ENCODE peak calls at places on chromosomes 3 and 15, in five cellular contexts. C is IMR-90, N is mesendoderm, X is astrocyte, K is fibroblast of lung. F is an unnamed sample. For H3K36me3, the result is how much of the 10 kb centered on the place peaks cover.

GRCh38 chr15:42148808-42149492 is 7.5 kb downstream of the PLA2G4F start:
- DNase-seq in X (no peak), N (no peak), C (no peak), K (no peak), F (no peak)

GRCh38 chr3:134622803-134623365 is 27.9 kb downstream of the KY start:
- DNase-seq in C (no peak), X (no peak), K (no peak), N (no peak), F (no peak)

GRCh38 chr3:152595975-152596832 is 238.7 kb upstream of the P2RY1 start:
- DNase-seq in X (peak), C (peak), K (peak), N (peak), F (peak)

GRCh38 chr3:24502690-24503089 is 8.0 kb upstream of the THRB start:
- DNase-seq in C (no peak), X (peak), K (no peak), N (no peak), F (no peak)

GRCh38 chr3:177521305-177521704 is 324.0 kb upstream of the TBL1XR1 start:
- DNase-seq in X (no peak), C (no peak), N (peak), K (no peak), F (no peak)

GRCh38 chr3:149077638-149078037 is 8.7 kb downstream of the HLTF start:
- DNase-seq in C (peak), K (peak), N (no peak), X (peak), F (peak)

GRCh38 chr3:194808709-194809108 is 123.0 kb downstream of the FAM43A start:
- DNase-seq in K (no peak), C (peak), N (no peak), X (peak), F (no peak)

GRCh38 chr3:128348805-128349531 is 117.7 kb downstream of the DNAJB8 start:
- DNase-seq in X (no peak), C (peak), N (peak), K (no peak), F (peak)

GRCh38 chr3:162138509-162138908 is 641.9 kb downstream of the OTOL1 start:
- DNase-seq in C (no peak), X (no peak), N (no peak), K (no peak), F (no peak)

GRCh38 chr3:36932979-36933378 is 11.9 kb downstream of the TRANK1 start:
- DNase-seq in K (peak), X (peak), N (peak), C (peak), F (peak)

GRCh38 chr15:77251662-77252061 is 168.2 kb downstream of the PEAK1 start:
- DNase-seq in N (peak), C (peak), K (peak), X (peak), F (no peak)

GRCh38 chr3:94069242-94069813 is 6.5 kb downstream of the NSUN3 start:
- DNase-seq in K (peak), N (no peak), X (peak), C (peak), F (peak)

GRCh38 chr3:177852001-177852400 is 654.7 kb upstream of the TBL1XR1 start:
- DNase-seq in X (peak), C (peak), N (no peak), K (no peak), F (peak)

GRCh38 chr3:171242951-171243350 is 216.4 kb upstream of the SLC2A2 start:
- DNase-seq in N (no peak), K (no peak), C (no peak), X (no peak), F (no peak)

GRCh38 chr3:88150771-88151170 is 1.0 kb downstream of the C3orf38 start:
- DNase-seq in X (no peak), C (no peak), N (no peak), K (no peak), F (peak)

GRCh38 chr15:90184786-90185704 is 16.1 kb upstream of the SEMA4B start:
- DNase-seq in C (no peak), X (no peak), N (peak), K (peak), F (peak)

GRCh38 chr3:143935678-143936077 is 35.9 kb upstream of the DIPK2A start:
- DNase-seq in K (no peak), X (no peak), C (no peak), N (no peak), F (no peak)

DNA sequence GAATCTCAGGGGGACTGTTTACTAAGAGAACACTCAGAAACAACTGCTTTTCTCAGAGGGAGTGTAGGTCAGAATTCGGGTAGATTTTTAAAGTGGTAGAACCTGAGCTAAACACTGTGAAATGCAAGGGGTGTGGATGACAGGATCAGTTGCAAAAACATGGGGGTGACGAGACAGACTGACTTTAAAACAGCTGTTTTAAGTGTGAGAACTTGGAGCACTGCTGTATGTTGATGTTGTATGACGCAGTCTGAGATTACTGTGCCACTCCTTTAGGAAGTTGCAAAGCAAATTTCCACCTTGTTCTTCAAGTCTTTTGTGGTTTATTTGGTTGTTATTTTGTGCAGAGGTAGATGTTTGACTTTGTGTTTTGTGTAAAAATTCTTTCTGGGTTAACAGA is 36.8 kb upstream of the DIPK2A start:
- DNase-seq in N (no peak), X (no peak), C (no peak), K (no peak), F (no peak)
- H3K36me3 ChIP-seq in N (under half), X (under half), C (under half), K (under half), F (under half)

GRCh38 chr3:73772076-73772475 is 147.3 kb upstream of the PDZRN3 start:
- DNase-seq in X (no peak), N (no peak), C (no peak), K (no peak), F (no peak)

GRCh38 chr3:73765878-73766564 is 141.3 kb upstream of the PDZRN3 start:
- DNase-seq in C (no peak), X (peak), K (peak), N (no peak), F (no peak)

GRCh38 chr3:73762855-73763254 is 138.1 kb upstream of the PDZRN3 start:
- DNase-seq in X (no peak), N (peak), K (no peak), C (no peak), F (no peak)

GRCh38 chr3:73768594-73769308 is 144.0 kb upstream of the PDZRN3 start:
- DNase-seq in X (no peak), N (no peak), C (peak), K (peak), F (peak)

DNA sequence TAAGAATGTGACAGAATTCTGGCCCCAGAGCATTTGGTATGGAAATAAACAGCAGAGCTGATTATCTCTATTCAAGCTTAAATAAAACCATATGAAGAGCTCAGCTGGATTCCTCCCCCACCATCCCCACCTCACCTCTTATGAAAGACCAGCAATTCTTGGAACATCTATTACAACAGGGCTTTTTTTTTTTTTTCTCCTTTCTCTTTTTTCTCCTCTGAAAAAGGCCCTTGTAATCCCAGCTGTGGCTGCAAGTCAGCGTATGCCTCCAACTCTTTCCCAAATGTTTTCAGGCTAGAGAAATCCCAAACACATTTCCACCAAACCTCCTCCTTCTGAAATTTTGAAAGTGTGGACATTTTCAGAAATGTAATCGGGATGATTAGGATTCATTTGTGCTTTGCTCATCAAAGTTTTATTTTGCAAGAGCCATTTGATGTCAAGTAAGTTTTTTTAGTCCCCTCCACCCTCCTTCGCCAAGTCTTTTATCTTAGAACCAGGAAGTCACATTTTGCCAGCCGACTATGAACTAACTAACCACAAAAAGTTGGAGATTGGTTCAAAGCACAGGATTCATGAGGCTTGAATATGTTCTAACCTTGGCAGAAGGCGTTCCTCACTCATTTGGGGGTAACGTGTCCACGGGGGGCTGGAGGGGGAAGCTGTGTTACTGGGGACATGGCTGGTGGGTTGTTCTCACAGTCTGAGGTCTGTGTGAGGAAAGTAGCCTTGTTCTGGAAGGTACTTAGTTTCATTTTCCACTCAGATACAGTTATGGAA is 142.0 kb upstream of the PDZRN3 start:
- DNase-seq in N (no peak), C (peak), K (peak), X (peak), F (peak)
- H3K9ac ChIP-seq in N (no peak), C (peak), K (peak), X (peak), F (peak)

GRCh38 chr3:132660745-132661067 is 577 bp downstream of the UBA5 start:
- DNase-seq in X (peak), C (peak), N (no peak), K (peak), F (peak)
- H3K4me3 ChIP-seq in X (peak), C (peak), N (peak), K (peak), F (peak)

GRCh38 chr3:38226273-38226672 is 39.3 kb upstream of the SLC22A13 start:
- DNase-seq in N (no peak), K (no peak), X (peak), C (peak), F (peak)

GRCh38 chr3:38224357-38224756 is 41.3 kb upstream of the SLC22A13 start:
- DNase-seq in N (no peak), K (peak), C (peak), X (no peak), F (no peak)

GRCh38 chr3:38219609-38220197 is 45.9 kb upstream of the SLC22A13 start:
- DNase-seq in K (no peak), C (no peak), X (no peak), N (no peak), F (no peak)

GRCh38 chr3:38222032-38222634 is 43.5 kb upstream of the SLC22A13 start:
- DNase-seq in C (no peak), K (no peak), X (no peak), N (peak), F (no peak)

GRCh38 chr3:38221005-38221404 is 44.6 kb upstream of the SLC22A13 start:
- DNase-seq in N (no peak), K (no peak), C (no peak), X (no peak), F (no peak)
- H3K36me3 ChIP-seq in N (under half), K (under half), C (under half), X (under half), F (half or more)

GRCh38 chr15:29400701-29401100 is 131.1 kb upstream of the NSMCE3 start:
- DNase-seq in K (no peak), C (no peak), N (peak), X (no peak), F (no peak)
- H3K9ac ChIP-seq in K (no peak), C (no peak), N (no peak), X (no peak), F (no peak)

GRCh38 chr3:52289338-52289746 is 1.7 kb downstream of the GLYCTK start:
- DNase-seq in K (no peak), X (no peak), C (no peak), N (no peak), F (no peak)

GRCh38 chr3:52289747-52290595 is 2.3 kb downstream of the GLYCTK start:
- DNase-seq in N (no peak), K (no peak), X (no peak), C (no peak), F (no peak)

GRCh38 chr3:52288674-52289073 is 1.0 kb downstream of the GLYCTK start:
- DNase-seq in C (no peak), X (no peak), K (no peak), N (no peak), F (no peak)

GRCh38 chr3:52290596-52291507 is 3.2 kb downstream of the GLYCTK start:
- DNase-seq in N (no peak), K (no peak), X (no peak), C (no peak), F (no peak)

GRCh38 chr3:52286777-52287110 is 884 bp upstream of the GLYCTK start:
- DNase-seq in X (peak), N (no peak), K (no peak), C (no peak), F (no peak)
- H3K4me3 ChIP-seq in X (peak), N (peak), K (peak), C (peak), F (peak)

F was measured in adipocyte.